ENCODE peak calls at places on chromosomes 16 and 17, in seven cellular contexts. E is stimulated activated naive B cell treated with anti-CD40 and anti-IgM and Interleukin-4, amounts not matched to agents 10 μg/mL and 1 μg/mL and 100 μg/mL, for 72 hours; M is KBM-7; A is GM12892; U is HS-5; Y is skeletal muscle cell; N is thyroid gland. Z is an unnamed sample.

GRCh38 chr16:84952335-84953050 is 58.8 kb downstream of the ZDHHC7 start:
- DNase-seq in E (peak), M (peak), A (peak), U (no peak), Y (no peak), N (peak), Z (peak)

GRCh38 chr17:850828-851759 is 68.9 kb downstream of the MRM3 start:
- DNase-seq in E (no peak), M (no peak), A (no peak), U (no peak), Y (peak), N (no peak), Z (no peak)

GRCh38 chr16:59341368-59341767 is 607.3 kb upstream of the GOT2 start:
- DNase-seq in E (no peak), M (no peak), A (no peak), U (no peak), Y (no peak), N (no peak), Z (no peak)

GRCh38 chr16:7343271-7343670 is 10.6 kb downstream of the RBFOX1 start:
- DNase-seq in E (no peak), M (no peak), A (no peak), U (no peak), Y (no peak), N (no peak), Z (no peak)

GRCh38 chr16:1984347-1985225 is 593 bp downstream of the GFER start:
- DNase-seq in E (no peak), M (no peak), A (no peak), U (no peak), Y (no peak), N (no peak), Z (no peak)

GRCh38 chr16:66696669-66697630 is at the start of gene CMTM4:
- DNase-seq in E (peak), M (peak), A (peak), U (no peak), Y (peak), N (peak), Z (peak)

GRCh38 chr16:81212830-81213465 is 25.5 kb upstream of the BCO1 start:
- DNase-seq in E (no peak), M (no peak), A (no peak), U (no peak), Y (no peak), N (no peak), Z (no peak)

GRCh38 chr17:43176119-43176570 is 5.1 kb downstream of the NBR1 start:
- DNase-seq in E (no peak), M (no peak), A (no peak), U (no peak), Y (no peak), N (no peak), Z (no peak)

GRCh38 chr16:1309888-1310831 is 724 bp downstream of the UBE2I start:
- DNase-seq in E (no peak), M (peak), A (no peak), U (no peak), Y (no peak), N (peak), Z (peak)

GRCh38 chr16:11612110-11612981 is 25.6 kb upstream of the LITAF start:
- DNase-seq in E (no peak), M (peak), A (no peak), U (no peak), Y (no peak), N (peak), Z (no peak)

GRCh38 chr17:67546578-67547527 is 169.8 kb downstream of the PITPNC1 start:
- DNase-seq in E (peak), M (peak), A (peak), U (no peak), Y (no peak), N (peak), Z (no peak)

GRCh38 chr17:77867308-77867781 is 91.2 kb upstream of the TNRC6C start:
- DNase-seq in E (peak), M (no peak), A (no peak), U (no peak), Y (no peak), N (no peak), Z (no peak)

GRCh38 chr17:66240630-66241029 is 11.4 kb upstream of the APOH start:
- DNase-seq in E (no peak), M (no peak), A (no peak), U (peak), Y (no peak), N (no peak), Z (no peak)

Z was measured in tibial nerve.